ENCODE peak calls at places on chromosomes 5 and 9, in nine cellular contexts. V is GM12878, M is LNCaP clone FGC, D is RWPE2, I is brain microvascular endothelial cell, G is A673, T is endothelial cell of umbilical vein, E is breast epithelium, N is GM12865. S is an unnamed sample.

GRCh38 chr5:170896779-170897178 is 35.0 kb downstream of the RANBP17 start:
- DNase-seq in V (no peak), M (no peak), D (no peak), I (peak; percentile 46), G (peak; percentile 0), T (peak; percentile 9), E (no peak), N (no peak), S (peak; percentile 41)

GRCh38 chr5:126477681-126478117 is 54.5 kb downstream of the GRAMD2B start:
- DNase-seq in V (no peak), M (no peak), D (no peak), I (no peak), G (no peak), T (peak; percentile 57), E (no peak), N (no peak), S (peak; percentile 45)

GRCh38 chr5:1749346-1750124 is 50.1 kb downstream of the MRPL36 start:
- DNase-seq in V (no peak), M (no peak), D (peak; percentile 47), I (no peak), G (no peak), T (no peak), E (peak; percentile 27), N (no peak), S (no peak)

GRCh38 chr5:24547127-24547526 is 97.7 kb downstream of the CDH10 start:
- DNase-seq in V (no peak), M (peak; percentile 60), D (no peak), I (no peak), G (no peak), T (no peak), E (no peak), N (no peak), S (no peak)

GRCh38 chr5:152501294-152501693 is 96.2 kb upstream of the NMUR2 start:
- DNase-seq in V (no peak), M (no peak), D (no peak), I (no peak), G (no peak), T (no peak), E (no peak), N (no peak), S (no peak)

GRCh38 chr5:138051441-138052296 is 18.8 kb upstream of the FAM13B start:
- DNase-seq in V (no peak), M (no peak), D (no peak), I (no peak), G (no peak), T (no peak), E (no peak), N (no peak), S (no peak)

GRCh38 chr5:108661590-108662219 is 86.0 kb upstream of the FER start:
- DNase-seq in V (no peak), M (peak; percentile 95), D (no peak), I (peak; percentile 42), G (no peak), T (peak; percentile 72), E (no peak), N (no peak), S (peak; percentile 43)

GRCh38 chr5:149745-150450 is 41.4 kb upstream of the LRRC14B start:
- DNase-seq in V (no peak), M (peak; percentile 95), D (no peak), I (no peak), G (no peak), T (no peak), E (no peak), N (no peak), S (peak; percentile 20)

GRCh38 chr5:55691265-55692105 is 20.6 kb downstream of the SLC38A9 start:
- DNase-seq in V (no peak), M (peak; percentile 59), D (no peak), I (no peak), G (peak; percentile 77), T (peak; percentile 57), E (no peak), N (peak; percentile 52), S (peak; percentile 73)

GRCh38 chr5:66606713-66607112 is 10.5 kb downstream of the MAST4 start:
- DNase-seq in V (no peak), M (no peak), D (no peak), I (no peak), G (no peak), T (no peak), E (no peak), N (no peak), S (no peak)

GRCh38 chr5:138459311-138459710 is 6.0 kb upstream of the EGR1 start:
- DNase-seq in V (no peak), M (no peak), D (no peak), I (no peak), G (no peak), T (peak; percentile 34), E (no peak), N (peak; percentile 66), S (no peak)

GRCh38 chr9:18477121-18477705 is 3.3 kb downstream of the ADAMTSL1 start:
- DNase-seq in V (no peak), M (no peak), D (no peak), I (no peak), G (no peak), T (no peak), E (no peak), N (no peak), S (no peak)

GRCh38 chr5:10259916-10260315 is 9.8 kb downstream of the CCT5 start:
- DNase-seq in V (no peak), M (no peak), D (no peak), I (no peak), G (no peak), T (no peak), E (no peak), N (no peak), S (no peak)

GRCh38 chr5:10133830-10134229 is 115.9 kb downstream of the ATPSCKMT start:
- DNase-seq in V (no peak), M (no peak), D (no peak), I (peak; percentile 32), G (peak; percentile 12), T (no peak), E (no peak), N (no peak), S (peak; percentile 13)

GRCh38 chr5:61100425-61100824 is 61.8 kb downstream of the SMIM15 start:
- DNase-seq in V (no peak), M (no peak), D (no peak), I (no peak), G (no peak), T (peak; percentile 94), E (no peak), N (no peak), S (no peak)

GRCh38 chr5:53389093-53389492 is 91.3 kb upstream of the FST start:
- DNase-seq in V (no peak), M (no peak), D (no peak), I (no peak), G (no peak), T (no peak), E (no peak), N (no peak), S (no peak)

GRCh38 chr5:173917788-173918786 is 29.9 kb downstream of the CPEB4 start:
- DNase-seq in V (peak; percentile 86), M (peak; percentile 63), D (peak; percentile 71), I (peak; percentile 76), G (peak; percentile 77), T (peak; percentile 93), E (no peak), N (peak; percentile 90), S (peak; percentile 88)
- H3K4me3 ChIP-seq in V (peak overlapping the region; percentile 77), M (peak overlapping the region; percentile 52), D (peak overlapping the region; percentile 35), I (peak overlapping the region; percentile 59), G (peak overlapping the region; percentile 44), T (peak overlapping the region; percentile 44), E (peak overlapping the region; percentile 45), N (peak overlapping the region; percentile 90), S (peak overlapping the region; percentile 55)

GRCh38 chr5:142871056-142871879 is 101.1 kb downstream of the ARHGAP26 start:
- DNase-seq in V (no peak), M (no peak), D (no peak), I (no peak), G (no peak), T (no peak), E (no peak), N (no peak), S (no peak)

GRCh38 chr5:142873831-142874230 is 103.7 kb downstream of the ARHGAP26 start:
- DNase-seq in V (no peak), M (no peak), D (no peak), I (no peak), G (no peak), T (no peak), E (no peak), N (no peak), S (no peak)

GRCh38 chr5:142872217-142872616 is 102.0 kb downstream of the ARHGAP26 start:
- DNase-seq in V (no peak), M (no peak), D (no peak), I (no peak), G (peak; percentile 85), T (no peak), E (no peak), N (no peak), S (no peak)

GRCh38 chr5:142871880-142872200 is 101.7 kb downstream of the ARHGAP26 start:
- DNase-seq in V (no peak), M (no peak), D (no peak), I (peak; percentile 33), G (no peak), T (no peak), E (no peak), N (no peak), S (peak; percentile 40)

GRCh38 chr5:142872795-142873194 is 102.6 kb downstream of the ARHGAP26 start:
- DNase-seq in V (no peak), M (no peak), D (peak; percentile 83), I (peak; percentile 68), G (no peak), T (peak; percentile 94), E (no peak), N (no peak), S (no peak)
- TF ChIP-seq CTCF in V (no peak), M (no peak), D (no peak), I (no peak), G (no peak), T (no peak), E (no peak), N (no peak), S (no peak)

GRCh38 chr9:134553061-134553891 is 88.3 kb upstream of the COL5A1 start:
- DNase-seq in V (no peak), M (no peak), D (peak; percentile 33), I (no peak), G (peak; percentile 78), T (no peak), E (no peak), N (no peak), S (peak; percentile 53)
- H3K4me3 ChIP-seq in V (no peak overlapping the region), M (no peak overlapping the region), D (no peak overlapping the region), I (no peak overlapping the region), G (no peak overlapping the region), T (no peak overlapping the region), E (no peak overlapping the region), N (no peak overlapping the region), S (no peak overlapping the region)

DNA sequence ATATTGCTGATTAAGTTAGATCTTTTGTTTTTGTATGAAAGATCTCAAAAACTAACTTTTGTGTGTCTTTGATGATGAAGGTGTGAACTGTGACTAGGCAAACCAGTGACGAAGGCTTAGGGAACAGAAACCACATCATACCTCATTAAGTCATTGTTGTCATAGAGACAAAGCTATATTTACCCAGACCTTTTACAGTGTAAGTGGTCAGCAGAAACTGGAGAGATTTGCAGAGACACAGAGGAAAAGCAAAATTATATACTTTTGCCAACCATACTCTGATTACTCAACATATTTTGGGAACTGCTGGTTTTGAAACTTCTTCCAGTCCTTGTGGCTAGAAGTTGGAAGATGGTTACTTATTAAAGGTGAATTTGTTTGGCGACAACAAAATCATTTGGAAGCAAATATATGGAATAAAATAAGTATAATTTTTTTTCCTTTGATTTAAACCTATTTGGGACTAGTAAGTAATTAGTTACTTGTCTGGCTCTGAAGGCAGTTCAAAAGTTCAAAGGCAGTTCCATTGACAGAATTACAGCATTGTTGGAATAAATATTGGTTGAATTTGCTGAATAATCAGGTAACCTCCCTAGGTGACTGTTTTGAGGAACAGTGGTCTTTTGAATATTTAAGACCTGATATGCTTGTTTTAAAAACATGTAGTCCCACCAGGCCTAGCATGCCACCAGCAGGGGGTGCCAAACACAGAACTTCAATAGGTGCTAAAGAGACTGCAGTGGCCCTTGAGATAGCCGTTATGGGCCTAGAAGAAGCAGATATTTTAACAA is 103.8 kb downstream of the RPS23 start:
- DNase-seq in V (peak; percentile 83), M (no peak), D (no peak), I (peak; percentile 53), G (peak; percentile 79), T (peak; percentile 62), E (no peak), N (peak; percentile 87), S (peak; percentile 71)
- TF ChIP-seq CTCF in V (peak; percentile 76), M (peak; percentile 68), D (peak; percentile 81), I (peak; percentile 86), G (peak; percentile 93), T (peak; percentile 69), E (peak; percentile 31), N (peak; percentile 73), S (peak; percentile 75)

S was measured in fibroblast of villous mesenchyme.